ENCODE peak calls at places on chromosomes 1 and 21, in five cellular contexts. Z is coronary artery; M is CD8-positive, alpha-beta T cell; F is kidney epithelial cell; J is NCI-H2029 treated with DMSO at 0.1 percent for 48 hours. W is an unnamed sample.

GRCh38 chr1:44484155-44484688 is 79.2 kb downstream of the RNF220 start:
- DNase-seq in M (no peak), F (no peak), J (no peak), Z (no peak), W (no peak)

GRCh38 chr1:225653463-225654276 is 747 bp upstream of the ENAH start:
- DNase-seq in Z (peak; percentile 92), M (peak; percentile 53), F (no peak), J (peak; percentile 37), W (no peak)

GRCh38 chr1:109667452-109668122 is at the start of gene GSTM2:
- DNase-seq in J (no peak), Z (peak; percentile 96), M (peak; percentile 84), F (peak; percentile 35), W (peak; percentile 69)

GRCh38 chr1:14598007-14598497 is 433 bp upstream of the KAZN start:
- DNase-seq in M (no peak), F (no peak), J (no peak), Z (no peak), W (no peak)

GRCh38 chr1:71473331-71473730 is 392.5 kb upstream of the ZRANB2 start:
- DNase-seq in Z (no peak), J (peak; percentile 86), F (no peak), M (no peak), W (no peak)

GRCh38 chr1:234925440-234926251 is 203.0 kb downstream of the TOMM20 start:
- DNase-seq in Z (peak; percentile 71), M (peak; percentile 47), F (peak; percentile 100), J (peak; percentile 87), W (no peak)

GRCh38 chr1:224684920-224685547 is 68.9 kb downstream of the CNIH3 start:
- DNase-seq in M (no peak), Z (no peak), J (no peak), F (no peak), W (no peak)

GRCh38 chr1:3634059-3634800 is 9.4 kb downstream of the TPRG1L start:
- DNase-seq in M (no peak), F (no peak), J (no peak), Z (peak; percentile 56), W (no peak)

GRCh38 chr1:40291293-40291692 is 25.8 kb downstream of the COL9A2 start:
- DNase-seq in Z (no peak), M (no peak), F (no peak), J (no peak), W (no peak)

GRCh38 chr1:115911298-115911697 is 65.0 kb upstream of the SLC22A15 start:
- DNase-seq in M (no peak), F (no peak), Z (no peak), J (no peak), W (no peak)

GRCh38 chr1:105608713-105609112 is 1447.8 kb upstream of the PRMT6 start:
- DNase-seq in Z (no peak), F (no peak), M (no peak), J (no peak), W (no peak)

GRCh38 chr1:160219062-160219929 is 14.1 kb downstream of the PEA15 start:
- DNase-seq in M (no peak), Z (no peak), J (no peak), F (peak; percentile 23), W (no peak)

GRCh38 chr1:40317394-40318074 is 448 bp upstream of the COL9A2 start:
- DNase-seq in J (no peak), F (no peak), Z (no peak), M (no peak), W (no peak)

GRCh38 chr1:54096491-54097235 is 43.3 kb downstream of the TCEANC2 start:
- DNase-seq in M (no peak), F (no peak), J (no peak), Z (no peak), W (no peak)

GRCh38 chr21:14863745-14864210 is 201.0 kb downstream of the NRIP1 start:
- DNase-seq in J (no peak), M (no peak), Z (no peak), F (no peak), W (no peak)

GRCh38 chr1:227880342-227880924 is 65.0 kb downstream of the PRSS38 start:
- DNase-seq in F (no peak), J (no peak), Z (peak; percentile 40), M (no peak), W (no peak)

GRCh38 chr1:20376880-20377494 is 86.3 kb downstream of the VWA5B1 start:
- DNase-seq in F (no peak), Z (no peak), M (peak; percentile 66), J (peak; percentile 6), W (peak; percentile 66)

GRCh38 chr1:198361373-198361772 is 179.1 kb downstream of the ATP6V1G3 start:
- DNase-seq in Z (no peak), F (no peak), M (no peak), J (no peak), W (no peak)

GRCh38 chr1:85240174-85240601 is 19.3 kb downstream of the C1orf52 start:
- DNase-seq in Z (no peak), J (peak; percentile 44), M (no peak), F (no peak), W (no peak)

GRCh38 chr1:175713386-175713785 is 30.0 kb downstream of the TNR start:
- DNase-seq in J (no peak), F (no peak), Z (no peak), M (no peak), W (no peak)

GRCh38 chr1:17752356-17752755 is 2.8 kb upstream of the ACTL8 start:
- DNase-seq in Z (no peak), F (no peak), J (no peak), M (no peak), W (no peak)

GRCh38 chr1:91404151-91405012 is at the start of gene HFM1:
- DNase-seq in Z (no peak), F (no peak), J (peak; percentile 67), M (peak; percentile 79), W (peak; percentile 84)

GRCh38 chr1:1069711-1070676 is 4.1 kb downstream of the RNF223 start:
- DNase-seq in F (no peak), Z (no peak), J (no peak), M (no peak), W (no peak)

GRCh38 chr1:204331847-204332487 is 27.8 kb downstream of the PLEKHA6 start:
- DNase-seq in J (peak; percentile 67), M (no peak), F (no peak), Z (no peak), W (no peak)

GRCh38 chr1:55981015-55981635 is 598.2 kb downstream of the PLPP3 start:
- DNase-seq in Z (no peak), F (no peak), J (no peak), M (no peak), W (no peak)

GRCh38 chr1:201656670-201657032 is 117.7 kb downstream of the NAV1 start:
- DNase-seq in F (no peak), M (no peak), Z (no peak), J (peak; percentile 59), W (no peak)

GRCh38 chr1:89200668-89201488 is 2.1 kb upstream of the GBP4 start:
- DNase-seq in F (no peak), J (no peak), M (no peak), Z (no peak), W (no peak)

GRCh38 chr1:226404904-226405222 is 3.0 kb downstream of the PARP1 start:
- DNase-seq in Z (no peak), M (no peak), J (no peak), F (no peak), W (no peak)

GRCh38 chr1:153626929-153627796 is at the start of gene S100A13:
- DNase-seq in M (no peak), J (peak; percentile 88), F (peak; percentile 87), Z (no peak), W (no peak)

GRCh38 chr1:61097326-61097725 is 15.0 kb downstream of the NFIA start:
- DNase-seq in M (no peak), F (no peak), Z (no peak), J (peak; percentile 75), W (no peak)

GRCh38 chr1:22711071-22711470 is 432 bp downstream of the EPHB2 start:
- DNase-seq in Z (no peak), J (no peak), M (no peak), F (no peak), W (peak; percentile 22)

GRCh38 chr1:9561429-9561828 is 22.2 kb downstream of the SLC25A33 start:
- DNase-seq in J (peak; percentile 55), M (no peak), Z (no peak), F (peak; percentile 84), W (no peak)

W was measured in natural killer cell treated with Interleukin-12 subunit alpha and Interleukin-12 subunit beta and Interleukin-15 and Interleukin-18, amount 100 ng/mL, for 72 hours.